ENCODE peak calls at places on chromosomes 2 and 18, in nine cellular contexts. J, Z, W, B, H, S, Y, K and V are unnamed samples.

GRCh38 chr2:169119117-169119770 is 49.9 kb downstream of the DHRS9 start:
- DNase-seq in J (no peak), Z (no peak), W (no peak), B (no peak), H (no peak), S (peak), Y (no peak), K (no peak), V (peak)

GRCh38 chr2:32901313-32901712 is 45.4 kb upstream of the LTBP1 start:
- DNase-seq in J (no peak), Z (no peak), W (no peak), B (no peak), H (no peak), S (no peak), Y (no peak), K (no peak), V (no peak)

GRCh38 chr18:79106084-79106483 is 36.9 kb downstream of the ATP9B start:
- DNase-seq in J (no peak), Z (no peak), W (no peak), B (no peak), H (no peak), S (no peak), Y (no peak), K (no peak), V (no peak)

GRCh38 chr2:38505779-38506178 is 96.9 kb downstream of the HNRNPLL start:
- DNase-seq in J (peak), Z (peak), W (peak), B (no peak), H (peak), S (peak), Y (no peak), K (no peak), V (peak)

GRCh38 chr2:27737676-27738348 is 33.7 kb upstream of the MRPL33 start:
- DNase-seq in J (peak), Z (no peak), W (peak), B (no peak), H (peak), S (peak), Y (no peak), K (no peak), V (peak)

GRCh38 chr2:122168799-122169198 is 413.3 kb downstream of the TSN start:
- DNase-seq in J (no peak), Z (no peak), W (no peak), B (no peak), H (no peak), S (no peak), Y (no peak), K (peak), V (no peak)

GRCh38 chr2:148614332-148615049 is 30.1 kb upstream of the EPC2 start:
- DNase-seq in J (peak), Z (no peak), W (no peak), B (no peak), H (no peak), S (peak), Y (no peak), K (peak), V (peak)

GRCh38 chr2:221025397-221025796 is 546.7 kb downstream of the EPHA4 start:
- DNase-seq in J (no peak), Z (no peak), W (no peak), B (no peak), H (no peak), S (no peak), Y (no peak), K (no peak), V (peak)

GRCh38 chr2:121375621-121376159 is 90.7 kb upstream of the TFCP2L1 start:
- DNase-seq in J (no peak), Z (no peak), W (no peak), B (no peak), H (no peak), S (peak), Y (no peak), K (no peak), V (no peak)

GRCh38 chr18:35203001-35203553 is 37.8 kb upstream of the ZNF397 start:
- DNase-seq in J (no peak), Z (no peak), W (no peak), B (no peak), H (no peak), S (peak), Y (no peak), K (no peak), V (no peak)

GRCh38 chr2:234291765-234292204 is 205.1 kb downstream of the ARL4C start:
- DNase-seq in J (no peak), Z (peak), W (peak), B (peak), H (no peak), S (peak), Y (peak), K (no peak), V (no peak)

GRCh38 chr2:172109256-172109655 is 6.6 kb upstream of the DLX2 start:
- DNase-seq in J (no peak), Z (no peak), W (no peak), B (no peak), H (no peak), S (no peak), Y (no peak), K (no peak), V (no peak)

GRCh38 chr2:191802180-191802579 is 44.7 kb downstream of the CAVIN2 start:
- DNase-seq in J (no peak), Z (no peak), W (no peak), B (no peak), H (no peak), S (no peak), Y (no peak), K (no peak), V (no peak)

GRCh38 chr2:3299703-3300102 is 77.9 kb downstream of the EIPR1 start:
- DNase-seq in J (no peak), Z (no peak), W (no peak), B (no peak), H (no peak), S (no peak), Y (no peak), K (no peak), V (no peak)

GRCh38 chr18:76441668-76442412 is 53.2 kb downstream of the ZNF516 start:
- DNase-seq in J (no peak), Z (no peak), W (no peak), B (no peak), H (no peak), S (no peak), Y (no peak), K (no peak), V (no peak)

GRCh38 chr2:75047189-75047812 is 88.9 kb downstream of the POLE4 start:
- DNase-seq in J (peak), Z (no peak), W (peak), B (no peak), H (no peak), S (peak), Y (no peak), K (no peak), V (peak)

GRCh38 chr2:59182249-59182648 is 941.1 kb upstream of the FANCL start:
- DNase-seq in J (no peak), Z (no peak), W (peak), B (no peak), H (no peak), S (no peak), Y (no peak), K (peak), V (no peak)

GRCh38 chr2:47012866-47013265 is 97.3 kb upstream of the MCFD2 start:
- DNase-seq in J (no peak), Z (no peak), W (no peak), B (no peak), H (no peak), S (no peak), Y (no peak), K (no peak), V (no peak)

GRCh38 chr2:234422895-234423505 is 73.9 kb downstream of the ARL4C start:
- DNase-seq in J (no peak), Z (no peak), W (no peak), B (peak), H (no peak), S (no peak), Y (no peak), K (no peak), V (peak)

GRCh38 chr18:79778291-79778791 is 19.4 kb upstream of the KCNG2 start:
- DNase-seq in J (no peak), Z (no peak), W (no peak), B (no peak), H (no peak), S (no peak), Y (no peak), K (no peak), V (no peak)

GRCh38 chr2:23207871-23208270 is 177.1 kb upstream of the KLHL29 start:
- DNase-seq in J (no peak), Z (no peak), W (peak), B (no peak), H (no peak), S (peak), Y (no peak), K (no peak), V (no peak)

GRCh38 chr2:24385366-24385765 is 25.0 kb upstream of the ITSN2 start:
- DNase-seq in J (no peak), Z (no peak), W (no peak), B (no peak), H (no peak), S (no peak), Y (no peak), K (no peak), V (peak)

GRCh38 chr2:177692828-177693269 is 300.3 kb downstream of the AGPS start:
- DNase-seq in J (no peak), Z (no peak), W (peak), B (no peak), H (peak), S (no peak), Y (no peak), K (peak), V (peak)

GRCh38 chr2:74290466-74291216 is 52.6 kb downstream of the SLC4A5 start:
- DNase-seq in J (no peak), Z (no peak), W (no peak), B (peak), H (no peak), S (no peak), Y (no peak), K (no peak), V (no peak)

GRCh38 chr2:113277474-113278072 is 1.1 kb downstream of the PAX8 start:
- DNase-seq in J (no peak), Z (no peak), W (no peak), B (no peak), H (no peak), S (no peak), Y (no peak), K (no peak), V (no peak)

GRCh38 chr2:675982-676646 is 1.1 kb downstream of the TMEM18 start:
- DNase-seq in J (peak), Z (no peak), W (peak), B (peak), H (peak), S (peak), Y (no peak), K (peak), V (peak)

DNA sequence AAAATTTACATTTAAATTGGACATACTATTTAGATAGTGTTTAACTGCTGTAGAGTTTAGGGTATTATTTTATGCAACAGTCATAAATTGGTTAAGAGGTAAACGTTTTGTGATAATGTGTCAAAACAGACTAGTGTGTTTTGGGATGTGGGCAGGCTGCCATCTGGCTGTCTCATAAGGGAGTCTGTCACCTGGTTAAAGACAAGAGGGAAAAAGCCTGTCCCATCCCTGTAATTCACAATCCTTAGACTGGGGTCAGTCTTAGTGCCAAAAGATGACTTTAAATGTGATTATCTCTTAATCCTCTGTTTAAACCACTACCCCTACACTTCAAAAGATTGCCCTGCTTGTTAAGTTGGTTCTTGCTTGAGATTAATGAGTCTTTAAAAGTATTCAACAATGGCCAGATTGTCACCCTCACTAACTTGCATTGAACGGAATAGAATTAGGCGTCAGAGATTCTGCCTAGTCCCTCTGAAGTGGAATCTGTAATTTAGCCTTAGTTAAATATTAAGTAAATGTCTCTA is 59.2 kb downstream of the SGPP2 start:
- DNase-seq in J (no peak), Z (peak), W (no peak), B (no peak), H (no peak), S (no peak), Y (no peak), K (peak), V (no peak)
- TF ChIP-seq CTCF in J (no peak), Z (no peak), W (no peak), B (no peak), H (no peak), S (no peak), Y (no peak), K (no peak), V (peak)

DNA sequence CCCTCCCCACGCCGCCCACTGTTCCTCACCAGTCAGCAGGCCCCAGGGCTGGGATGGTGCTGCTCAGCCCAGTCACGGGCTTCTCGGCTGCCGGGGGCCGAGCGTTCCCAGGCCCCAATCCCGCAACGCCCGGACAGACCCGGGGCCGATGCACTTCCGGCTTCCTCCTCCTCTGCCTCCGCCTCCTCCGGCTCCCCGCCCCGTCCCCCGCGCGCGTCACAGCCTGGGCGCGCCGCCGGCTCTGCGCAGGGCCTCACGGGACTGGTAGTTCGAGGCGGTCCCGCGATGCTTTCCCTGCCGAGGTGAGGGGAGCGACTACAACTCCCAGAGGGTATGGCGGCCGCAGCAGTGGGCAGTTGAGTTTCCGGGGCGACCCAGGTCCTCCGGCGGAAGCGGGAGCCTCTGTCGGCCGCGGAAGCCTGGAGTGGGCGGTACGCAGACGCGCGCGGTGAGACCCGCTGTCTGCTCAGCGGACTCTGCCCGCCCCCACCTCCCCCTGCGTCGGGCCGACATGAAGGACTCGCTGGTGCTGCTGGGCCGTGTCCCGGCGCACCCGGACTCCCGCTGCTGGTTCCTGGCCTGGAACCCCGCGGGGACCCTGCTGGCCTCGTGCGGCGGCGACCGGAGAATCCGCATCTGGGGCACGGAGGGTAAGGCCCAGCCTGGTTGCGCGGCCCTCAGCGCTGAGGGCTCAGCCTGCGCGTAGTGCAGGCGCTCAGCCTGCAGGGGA is at the start of the genes CIAO1 and TMEM127:
- DNase-seq in J (peak), Z (peak), W (peak), B (peak), H (peak), S (peak), Y (peak), K (peak), V (peak)
- TF ChIP-seq CTCF in J (no peak), Z (peak), W (no peak), B (no peak), H (peak), S (peak), Y (peak), K (no peak), V (peak)

GRCh38 chr18:7272268-7273049 is 41.6 kb downstream of the LRRC30 start:
- DNase-seq in J (peak), Z (peak), W (peak), B (no peak), H (peak), S (peak), Y (no peak), K (peak), V (peak)
- TF ChIP-seq CTCF in J (peak), Z (peak), W (peak), B (no peak), H (peak), S (peak), Y (peak), K (peak), V (peak)

GRCh38 chr2:199606193-199606780 is 148.5 kb upstream of the SATB2 start:
- DNase-seq in J (no peak), Z (no peak), W (no peak), B (no peak), H (no peak), S (no peak), Y (no peak), K (no peak), V (no peak)
- TF ChIP-seq CTCF in J (peak), Z (no peak), W (peak), B (no peak), H (no peak), S (peak), Y (no peak), K (peak), V (peak)